ENCODE peak calls at places on chromosomes 13 and 19, in four cellular contexts. T, I, H and S are unnamed samples.

GRCh38 chr19:21603431-21604153 is 98.2 kb downstream of the ZNF429 start:
- DNase-seq in T (no peak), I (no peak), H (no peak), S (peak)

GRCh38 chr19:33497778-33498175 is 23.8 kb downstream of the PEPD start:
- DNase-seq in T (no peak), I (no peak), H (no peak), S (no peak)

GRCh38 chr13:101397742-101398141 is 18.6 kb downstream of the NALCN start:
- DNase-seq in T (no peak), I (no peak), H (no peak), S (no peak)

GRCh38 chr19:29714371-29714952 is 599 bp downstream of the C19orf12 start:
- DNase-seq in T (no peak), I (no peak), H (peak), S (no peak)

GRCh38 chr13:110616103-110617101 is 1.1 kb downstream of the NAXD start:
- DNase-seq in T (peak), I (no peak), H (peak), S (peak)

GRCh38 chr19:7595466-7596133 is at the start of gene CAMSAP3:
- DNase-seq in T (peak), I (no peak), H (peak), S (peak)

GRCh38 chr19:12838182-12838890 is at the start of gene MAST1:
- DNase-seq in T (no peak), I (no peak), H (peak), S (peak)

GRCh38 chr13:99657848-99658265 is 156.6 kb downstream of the TM9SF2 start:
- DNase-seq in T (no peak), I (no peak), H (no peak), S (peak)

GRCh38 chr13:102317593-102317992 is 84.3 kb downstream of the FGF14 start:
- DNase-seq in T (no peak), I (no peak), H (no peak), S (no peak)

GRCh38 chr19:19619849-19620210 is 1.3 kb upstream of the PBX4 start:
- DNase-seq in T (no peak), I (no peak), H (no peak), S (no peak)

GRCh38 chr13:51687928-51688714 is 103.9 kb downstream of the WDFY2 start:
- DNase-seq in T (peak), I (no peak), H (no peak), S (no peak)

GRCh38 chr13:47303626-47304025 is 406.8 kb upstream of the HTR2A start:
- DNase-seq in T (no peak), I (no peak), H (no peak), S (no peak)

GRCh38 chr19:48341515-48342413 is 16.4 kb downstream of the EMP3 start:
- DNase-seq in T (no peak), I (no peak), H (no peak), S (no peak)

GRCh38 chr19:7618771-7619510 is 10.4 kb downstream of the XAB2 start:
- DNase-seq in T (no peak), I (no peak), H (no peak), S (no peak)

GRCh38 chr19:57583521-57584416 is at the start of gene ZIK1:
- DNase-seq in T (peak), I (peak), H (no peak), S (peak)

GRCh38 chr19:1942078-1942933 is 1.3 kb downstream of the CSNK1G2 start:
- DNase-seq in T (peak), I (peak), H (peak), S (peak)

GRCh38 chr19:40465025-40465780 is at the start of gene BLVRB:
- DNase-seq in T (peak), I (no peak), H (no peak), S (peak)
- TF ChIP-seq POLR2AphosphoS5 in T (peak), I (peak), H (peak), S (peak)

GRCh38 chr19:39140594-39140993 is 15.0 kb downstream of the PAK4 start:
- DNase-seq in T (no peak), I (no peak), H (no peak), S (no peak)

GRCh38 chr19:39138221-39139211 is 12.9 kb downstream of the PAK4 start:
- DNase-seq in T (no peak), I (no peak), H (no peak), S (no peak)

GRCh38 chr19:39140195-39140516 is 14.6 kb downstream of the PAK4 start:
- DNase-seq in T (no peak), I (no peak), H (no peak), S (no peak)

GRCh38 chr19:39141929-39142328 is 16.3 kb downstream of the PAK4 start:
- DNase-seq in T (no peak), I (no peak), H (no peak), S (no peak)

DNA sequence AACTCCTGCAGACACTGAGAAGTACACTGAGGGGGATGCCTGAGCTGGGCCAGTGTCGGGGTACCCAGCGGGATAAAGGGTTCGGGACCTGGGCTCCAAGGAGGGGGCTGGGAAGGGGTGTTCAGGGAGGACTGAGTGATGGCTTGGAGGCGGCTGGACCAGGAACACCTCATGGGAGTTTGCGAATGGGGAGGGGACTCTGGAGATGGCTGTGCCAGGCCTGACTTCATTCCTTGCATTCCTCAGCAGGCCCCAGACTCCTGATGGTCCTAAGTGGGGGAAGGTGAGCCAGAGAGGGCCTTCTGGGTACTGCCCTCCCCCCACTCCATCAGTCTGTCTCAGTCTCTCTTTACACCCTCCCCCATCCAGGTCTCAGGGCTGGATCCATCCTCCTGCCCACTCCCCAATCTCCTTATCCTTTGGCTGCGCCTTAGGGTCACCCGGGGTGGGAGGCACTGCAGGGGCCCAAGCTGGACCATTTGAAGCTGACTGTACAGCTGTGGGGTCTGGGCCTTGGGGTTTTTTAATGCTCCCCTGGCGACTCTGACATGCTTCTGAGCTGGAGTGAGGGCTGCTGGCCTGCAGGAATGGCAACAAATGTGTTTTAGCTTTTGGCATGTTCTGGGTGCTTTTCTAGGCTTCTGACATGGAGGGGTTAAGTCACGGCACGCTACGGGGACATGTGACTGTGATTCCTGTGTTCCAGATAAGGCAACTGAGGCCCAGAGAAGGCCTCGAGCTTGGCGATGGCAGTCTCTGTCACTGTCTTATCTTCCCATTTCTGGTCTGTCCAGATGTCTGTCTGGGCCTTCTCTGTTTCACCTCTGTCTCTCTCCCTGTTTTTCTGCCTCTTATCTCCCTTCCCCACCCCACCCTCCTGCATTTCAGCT is 14.0 kb downstream of the PAK4 start:
- DNase-seq in T (no peak), I (no peak), H (no peak), S (peak)
- H3K27ac ChIP-seq in T (no peak), I (no peak), H (no peak), S (peak)

DNA sequence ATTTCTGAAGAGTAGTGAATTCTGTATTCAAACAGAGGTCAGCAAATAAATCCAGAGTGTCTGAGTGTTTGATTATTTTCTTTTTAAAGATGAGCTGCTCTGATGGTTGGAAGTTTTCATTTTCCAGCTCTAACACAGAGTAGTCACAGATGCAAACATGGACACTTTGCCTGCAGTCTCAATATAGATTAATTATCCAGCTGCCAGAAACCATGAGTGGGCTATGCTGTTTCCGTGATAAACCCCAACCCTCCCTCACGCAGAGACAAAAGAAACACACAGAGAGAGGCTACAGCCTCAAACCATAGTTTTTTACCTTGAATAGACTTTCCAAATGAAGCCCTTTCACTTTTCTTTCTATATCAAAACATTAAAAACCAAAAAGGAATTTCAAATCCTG is 884.7 kb downstream of the DIAPH3 start:
- DNase-seq in T (no peak), I (no peak), H (no peak), S (no peak)
- TF ChIP-seq JUNB in T (no peak), I (no peak), H (no peak), S (no peak)

GRCh38 chr13:31890946-31891345 is 140.6 kb upstream of the FRY start:
- DNase-seq in T (no peak), I (no peak), H (no peak), S (no peak)
- TF ChIP-seq POLR2AphosphoS5 in T (no peak), I (no peak), H (no peak), S (no peak)